ENCODE peak calls at places on chromosome 16, in five cellular contexts. C is Calu3; H is CD8-positive, alpha-beta memory T cell; O is PC-3; I is dorsolateral prefrontal cortex. K is an unnamed sample.

GRCh38 chr16:58503863-58504688 is 4.1 kb downstream of the NDRG4 start:
- DNase-seq in C (no peak), O (no peak), H (no peak), I (no peak), K (no peak)

GRCh38 chr16:1610841-1611653 is 825 bp downstream of the IFT140 start:
- DNase-seq in O (peak; percentile 7), C (peak; percentile 9), I (no peak), H (no peak), K (no peak)

GRCh38 chr16:28879261-28879840 is 1.1 kb downstream of the ATP2A1 start:
- DNase-seq in H (no peak), O (no peak), I (no peak), C (no peak), K (no peak)

GRCh38 chr16:60107467-60107866 is 1373.4 kb upstream of the GOT2 start:
- DNase-seq in H (no peak), C (no peak), O (peak; percentile 7), I (no peak), K (no peak)

GRCh38 chr16:16150117-16150877 is 73.0 kb downstream of the ABCC6 start:
- DNase-seq in I (peak; percentile 93), O (no peak), C (no peak), H (no peak), K (peak; percentile 71)

GRCh38 chr16:86471896-86472295 is 38.4 kb upstream of the FOXF1 start:
- DNase-seq in C (no peak), I (no peak), H (no peak), O (no peak), K (no peak)

GRCh38 chr16:1461146-1461545 is 13.7 kb downstream of the CLCN7 start:
- DNase-seq in I (no peak), C (no peak), O (no peak), H (no peak), K (no peak)

GRCh38 chr16:66931665-66932064 is 2.5 kb downstream of the CIAO2B start:
- DNase-seq in C (no peak), I (no peak), H (no peak), O (no peak), K (no peak)

GRCh38 chr16:19507882-19508281 is 14.0 kb downstream of the GDE1 start:
- DNase-seq in I (no peak), O (peak; percentile 48), H (no peak), C (no peak), K (no peak)

GRCh38 chr16:31129568-31130335 is 5.8 kb downstream of the PRSS8 start:
- DNase-seq in O (no peak), H (no peak), I (no peak), C (peak; percentile 47), K (no peak)

GRCh38 chr16:689175-689897 is 862 bp downstream of the WDR24 start:
- DNase-seq in H (no peak), C (no peak), O (no peak), I (no peak), K (no peak)